ENCODE peak calls at places on chromosomes 6 and 20, in nine cellular contexts. Y, B, A, E, L, K, Q, I and J are unnamed samples.

GRCh38 chr20:37340998-37341397 is 4.9 kb upstream of the SRC start:
- DNase-seq in Q (no peak), E (no peak), L (no peak), B (no peak), Y (no peak), K (no peak), I (no peak), A (no peak), J (no peak)

GRCh38 chr6:145842693-145843546 is 28.3 kb upstream of the FBXO30 start:
- DNase-seq in B (no peak), I (no peak), E (no peak), K (no peak), A (no peak), Q (no peak), L (no peak), Y (no peak), J (no peak)

GRCh38 chr6:139519097-139519496 is 144.6 kb upstream of the CITED2 start:
- DNase-seq in Y (no peak), B (no peak), K (no peak), A (no peak), I (no peak), E (no peak), L (no peak), Q (no peak), J (no peak)

GRCh38 chr6:71072508-71072907 is 115.6 kb upstream of the B3GAT2 start:
- DNase-seq in L (no peak), B (no peak), A (peak; percentile 83), Q (peak; percentile 16), I (no peak), Y (no peak), E (no peak), K (no peak), J (no peak)

GRCh38 chr20:6702144-6702543 is 65.3 kb upstream of the BMP2 start:
- DNase-seq in K (no peak), L (no peak), Q (no peak), B (no peak), I (no peak), A (no peak), Y (no peak), E (no peak), J (no peak)

GRCh38 chr6:13873288-13874190 is 51.2 kb upstream of the RNF182 start:
- DNase-seq in E (no peak), Q (peak; percentile 83), A (peak; percentile 9), I (peak; percentile 55), K (peak; percentile 35), L (peak; percentile 44), Y (peak; percentile 79), B (peak; percentile 72), J (peak; percentile 36)

GRCh38 chr6:76790881-76791280 is 672.4 kb downstream of the HTR1B start:
- DNase-seq in B (no peak), A (no peak), L (no peak), K (no peak), E (no peak), I (no peak), Q (no peak), Y (no peak), J (no peak)

GRCh38 chr20:56566621-56567020 is 33.6 kb downstream of the FAM209B start:
- DNase-seq in Y (no peak), I (no peak), K (no peak), Q (peak; percentile 17), A (peak; percentile 5), L (no peak), E (no peak), B (no peak), J (no peak)

GRCh38 chr20:49252556-49253350 is 25.1 kb downstream of the ZNFX1 start:
- DNase-seq in Q (no peak), I (no peak), E (no peak), B (no peak), Y (no peak), K (no peak), L (no peak), A (no peak), J (no peak)

GRCh38 chr6:75344021-75344420 is 59.4 kb upstream of the TMEM30A start:
- DNase-seq in Y (no peak), B (no peak), A (no peak), I (no peak), K (no peak), Q (no peak), L (no peak), E (no peak), J (no peak)

GRCh38 chr6:5025911-5026819 is 22.3 kb upstream of the RPP40 start:
- DNase-seq in L (peak; percentile 40), Y (peak; percentile 50), B (no peak), A (peak; percentile 22), K (no peak), E (peak; percentile 85), I (peak; percentile 58), Q (peak; percentile 63), J (no peak)

GRCh38 chr6:100614386-100614785 is 149.7 kb upstream of the SIM1 start:
- DNase-seq in I (no peak), Q (no peak), L (no peak), E (no peak), K (no peak), A (no peak), B (no peak), Y (no peak), J (no peak)

GRCh38 chr20:34334654-34335407 is 28.2 kb upstream of the ITCH start:
- DNase-seq in L (peak; percentile 22), B (no peak), I (no peak), E (no peak), Y (no peak), K (no peak), Q (no peak), A (no peak), J (no peak)

GRCh38 chr6:138651491-138651890 is 122.1 kb upstream of the CCDC28A start:
- DNase-seq in K (no peak), E (no peak), L (no peak), I (no peak), B (no peak), Q (no peak), A (no peak), Y (no peak), J (no peak)

GRCh38 chr20:57509665-57510237 is 15.2 kb downstream of the CTCFL start:
- DNase-seq in Y (no peak), E (no peak), A (no peak), K (no peak), B (no peak), Q (peak; percentile 46), I (no peak), L (no peak), J (no peak)